ENCODE peak calls at places on chromosomes 12 and 14, in four cellular contexts. P, B, Z and O are unnamed samples.

GRCh38 chr12:4308334-4308960 is 12.6 kb upstream of the TIGAR start:
- DNase-seq in P (no peak), Z (no peak), B (no peak), O (no peak)

GRCh38 chr12:19129486-19130223 is at the start of gene PLEKHA5:
- DNase-seq in Z (peak), B (peak), P (peak), O (no peak)

GRCh38 chr14:96187216-96188050 is 17.2 kb upstream of the BDKRB2 start:
- DNase-seq in Z (no peak), B (no peak), P (no peak), O (no peak)

GRCh38 chr12:190881-191280 is 23.1 kb downstream of the SLC6A12 start:
- DNase-seq in Z (no peak), B (no peak), P (no peak), O (no peak)

GRCh38 chr12:94089891-94090290 is 58.5 kb upstream of the PLXNC1 start:
- DNase-seq in B (no peak), Z (peak), P (no peak), O (no peak)

GRCh38 chr12:58247633-58248032 is 306.3 kb downstream of the ATP23 start:
- DNase-seq in Z (no peak), P (no peak), B (no peak), O (no peak)

GRCh38 chr12:95440401-95440800 is 33.6 kb upstream of the METAP2 start:
- DNase-seq in Z (peak), B (no peak), P (no peak), O (peak)

GRCh38 chr14:102799684-102800562 is 22.7 kb downstream of the TRAF3 start:
- DNase-seq in B (no peak), Z (peak), P (no peak), O (no peak)

GRCh38 chr14:52801014-52801708 is 9.8 kb upstream of the GNPNAT1 start:
- DNase-seq in Z (peak), P (peak), B (no peak), O (peak)

GRCh38 chr12:11508699-11509098 is 113.3 kb upstream of the PRB2 start:
- DNase-seq in P (no peak), Z (no peak), B (no peak), O (peak)

GRCh38 chr12:112087851-112088250 is 20.7 kb downstream of the NAA25 start:
- DNase-seq in B (no peak), P (no peak), Z (no peak), O (no peak)

GRCh38 chr12:21566223-21566906 is 38.3 kb downstream of the GYS2 start:
- DNase-seq in B (no peak), P (no peak), Z (no peak), O (no peak)

GRCh38 chr14:71261206-71261605 is 353.9 kb downstream of the PCNX1 start:
- DNase-seq in Z (peak), P (no peak), B (no peak), O (no peak)

GRCh38 chr14:99191663-99192621 is 80.1 kb downstream of the BCL11B start:
- DNase-seq in Z (peak), B (no peak), P (no peak), O (no peak)

GRCh38 chr14:23588884-23589598 is 10.5 kb upstream of the JPH4 start:
- DNase-seq in B (peak), Z (peak), P (peak), O (peak)

GRCh38 chr14:68306934-68307758 is 485.7 kb downstream of the ZFP36L1 start:
- DNase-seq in Z (peak), B (no peak), P (no peak), O (no peak)

GRCh38 chr12:23098110-23099049 is 473.4 kb downstream of the ETNK1 start:
- DNase-seq in B (no peak), Z (peak), P (no peak), O (no peak)

GRCh38 chr12:71636704-71637115 is 26.9 kb downstream of the ZFC3H1 start:
- DNase-seq in B (peak), Z (peak), P (peak), O (no peak)

GRCh38 chr12:15151141-15152091 is 69.8 kb downstream of the RERG start:
- DNase-seq in Z (peak), B (peak), P (no peak), O (no peak)

GRCh38 chr14:65169351-65169750 is 67.0 kb upstream of the MAX start:
- DNase-seq in Z (peak), P (no peak), B (peak), O (no peak)